ENCODE peak calls at places on chromosomes 16 and 17, in seven cellular contexts. K is adrenal gland, Q is heart left ventricle, B is endothelial cell of umbilical vein, R is breast epithelium, N is body of pancreas, E is NB4. X is an unnamed sample.

GRCh38 chr17:77254961-77255741 is 114.4 kb downstream of the SEC14L1 start:
- DNase-seq in K (no peak), Q (no peak), B (peak), R (peak), N (no peak), E (peak), X (no peak)

GRCh38 chr17:78715876-78716275 is 66.2 kb downstream of the CYTH1 start:
- DNase-seq in K (no peak), Q (no peak), B (no peak), R (no peak), N (no peak), E (no peak), X (no peak)

GRCh38 chr17:8918811-8919210 is 46.7 kb downstream of the PIK3R5 start:
- DNase-seq in K (no peak), Q (no peak), B (no peak), R (no peak), N (no peak), E (no peak), X (no peak)

GRCh38 chr17:6608321-6608720 is 32.2 kb downstream of the KIAA0753 start:
- DNase-seq in K (no peak), Q (no peak), B (no peak), R (no peak), N (no peak), E (no peak), X (no peak)

GRCh38 chr17:27906623-27907022 is 13.5 kb upstream of the LYRM9 start:
- DNase-seq in K (peak), Q (no peak), B (no peak), R (no peak), N (no peak), E (no peak), X (no peak)

GRCh38 chr17:1883536-1883935 is 53.7 kb downstream of the RPA1 start:
- DNase-seq in K (no peak), Q (no peak), B (no peak), R (no peak), N (no peak), E (no peak), X (no peak)

GRCh38 chr16:75053791-75054555 is 55.1 kb downstream of the ZNRF1 start:
- DNase-seq in K (peak), Q (peak), B (peak), R (peak), N (peak), E (peak), X (peak)

GRCh38 chr17:36722121-36722902 is 120.9 kb downstream of the MRM1 start:
- DNase-seq in K (peak), Q (peak), B (peak), R (no peak), N (peak), E (peak), X (peak)

GRCh38 chr16:72961863-72962262 is 86.1 kb downstream of the ZFHX3 start:
- DNase-seq in K (no peak), Q (no peak), B (no peak), R (no peak), N (no peak), E (no peak), X (no peak)

GRCh38 chr17:69874220-69874670 is 200.8 kb upstream of the KCNJ16 start:
- DNase-seq in K (no peak), Q (no peak), B (peak), R (no peak), N (no peak), E (no peak), X (no peak)

GRCh38 chr17:28468781-28469180 is 4.7 kb upstream of the SLC13A2 start:
- DNase-seq in K (no peak), Q (no peak), B (no peak), R (no peak), N (no peak), E (no peak), X (no peak)

GRCh38 chr17:73250851-73251640 is 10.6 kb downstream of the CPSF4L start:
- DNase-seq in K (no peak), Q (no peak), B (no peak), R (no peak), N (no peak), E (no peak), X (no peak)

GRCh38 chr16:21584817-21585216 is 14.6 kb upstream of the METTL9 start:
- DNase-seq in K (no peak), Q (no peak), B (no peak), R (no peak), N (no peak), E (no peak), X (no peak)

GRCh38 chr17:58527306-58527705 is 12.9 kb upstream of the MTMR4 start:
- DNase-seq in K (no peak), Q (no peak), B (no peak), R (no peak), N (no peak), E (peak), X (no peak)

GRCh38 chr17:77326636-77327035 is 185.9 kb downstream of the SEC14L1 start:
- DNase-seq in K (peak), Q (peak), B (no peak), R (peak), N (peak), E (no peak), X (no peak)

GRCh38 chr17:29193146-29193545 is 12.9 kb upstream of the MYO18A start:
- DNase-seq in K (peak), Q (no peak), B (no peak), R (no peak), N (peak), E (no peak), X (no peak)

GRCh38 chr17:76529643-76530488 is 7.6 kb downstream of the CYGB start:
- DNase-seq in K (peak), Q (peak), B (peak), R (peak), N (peak), E (peak), X (peak)

GRCh38 chr16:80586476-80586875 is 45.7 kb downstream of the DYNLRB2 start:
- DNase-seq in K (no peak), Q (no peak), B (no peak), R (no peak), N (no peak), E (no peak), X (no peak)

GRCh38 chr17:50015146-50015545 is 20.1 kb upstream of the DLX3 start:
- DNase-seq in K (no peak), Q (no peak), B (no peak), R (no peak), N (no peak), E (no peak), X (no peak)

GRCh38 chr16:58421529-58421928 is 29.3 kb downstream of the GINS3 start:
- DNase-seq in K (peak), Q (peak), B (no peak), R (peak), N (no peak), E (no peak), X (peak)

GRCh38 chr17:1865252-1866037 is 35.6 kb downstream of the RPA1 start:
- DNase-seq in K (peak), Q (no peak), B (peak), R (no peak), N (peak), E (peak), X (no peak)

GRCh38 chr17:2251098-2251497 is 52.5 kb downstream of the SMG6 start:
- DNase-seq in K (no peak), Q (no peak), B (no peak), R (no peak), N (no peak), E (no peak), X (no peak)

GRCh38 chr16:66364117-66364958 is 2.2 kb upstream of the CDH5 start:
- DNase-seq in K (peak), Q (peak), B (peak), R (peak), N (no peak), E (no peak), X (no peak)

GRCh38 chr17:78304549-78305037 is 55.3 kb downstream of the SOCS3 start:
- DNase-seq in K (no peak), Q (peak), B (peak), R (no peak), N (no peak), E (no peak), X (no peak)

GRCh38 chr16:57609541-57610401 is 18.7 kb upstream of the ADGRG1 start:
- DNase-seq in K (peak), Q (peak), B (peak), R (peak), N (peak), E (no peak), X (no peak)

DNA sequence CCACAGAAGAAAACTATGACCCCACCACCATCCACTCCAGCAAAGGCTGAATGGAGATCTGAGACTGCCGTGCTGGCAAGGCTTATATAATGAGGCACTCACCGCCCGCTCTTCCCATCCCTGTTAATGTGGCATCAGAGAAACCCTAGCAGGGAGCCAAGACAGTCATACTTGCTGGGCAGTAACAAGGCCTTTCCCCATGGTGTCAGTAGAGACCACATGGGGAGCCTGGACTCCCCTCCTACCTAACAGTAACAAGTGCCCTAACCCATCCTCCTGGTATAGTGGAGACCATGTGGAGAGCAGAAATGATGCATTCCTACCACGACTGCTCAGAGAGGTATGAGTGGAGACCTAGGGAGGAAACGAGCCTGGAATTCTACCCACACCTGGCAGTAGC is 235.2 kb downstream of the C16orf78 start:
- DNase-seq in K (peak), Q (no peak), B (peak), R (no peak), N (no peak), E (peak), X (peak)
- TF ChIP-seq CTCF in K (no peak), Q (peak), B (peak), R (no peak), N (no peak), E (peak), X (peak)

DNA sequence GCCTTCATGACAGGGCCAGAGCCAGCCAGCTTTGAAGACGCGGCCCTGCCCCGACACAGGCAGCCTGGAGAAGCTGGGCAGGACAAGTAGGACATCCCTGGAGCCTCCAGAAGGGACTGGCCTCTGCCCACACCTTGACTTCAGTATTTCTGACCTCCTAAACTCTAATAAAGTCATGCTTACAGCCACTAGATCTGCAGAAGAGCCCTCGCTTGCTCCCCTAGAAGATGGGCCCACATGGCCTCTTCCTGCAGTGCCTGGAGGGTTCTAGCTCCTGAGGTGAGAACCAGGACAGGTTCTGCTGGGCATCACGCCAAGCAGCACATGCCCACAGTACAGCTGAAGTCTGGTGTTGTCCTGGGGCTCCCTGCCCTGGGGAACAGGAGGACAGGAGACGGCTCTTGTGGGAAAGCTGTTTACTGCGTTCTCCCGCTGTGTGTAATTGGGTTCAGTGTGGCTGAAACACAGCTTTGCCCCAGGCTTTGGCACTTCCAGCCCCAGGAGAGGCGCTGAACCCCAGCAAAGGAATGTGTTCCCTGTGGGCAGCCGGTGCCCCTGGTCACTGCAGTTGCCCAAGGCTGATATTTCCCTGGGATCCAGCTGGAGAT is 2.6 kb downstream of the APRT start:
- DNase-seq in K (no peak), Q (no peak), B (no peak), R (no peak), N (no peak), E (peak), X (no peak)
- TF ChIP-seq POLR2A in K (no peak), Q (no peak), B (no peak), R (no peak), N (no peak), E (peak), X (no peak)

GRCh38 chr16:68382296-68382718 is 66.0 kb downstream of the SMPD3 start:
- DNase-seq in K (no peak), Q (no peak), B (no peak), R (no peak), N (no peak), E (peak), X (no peak)
- TF ChIP-seq CTCF in K (no peak), Q (no peak), B (peak), R (no peak), N (peak), E (peak), X (no peak)

DNA sequence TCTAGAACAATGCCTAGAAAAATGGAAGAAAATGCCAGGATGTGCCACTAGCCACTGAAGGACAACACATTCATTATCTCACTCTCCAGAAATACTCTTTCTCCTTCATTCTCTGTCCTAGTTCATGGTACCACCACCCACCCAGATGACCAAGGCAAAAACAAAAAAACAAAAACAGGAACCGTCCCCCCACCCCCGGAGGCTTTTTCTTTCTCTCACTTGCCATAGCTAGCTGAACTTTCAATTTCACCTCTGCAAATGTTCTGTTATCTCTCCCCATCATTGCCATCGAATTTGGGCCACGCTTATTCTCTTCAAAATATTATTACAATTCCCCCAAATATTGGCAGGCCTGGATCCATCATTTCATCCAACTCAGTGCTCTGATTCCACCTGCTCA is 49.0 kb downstream of the SOX9 start:
- DNase-seq in K (no peak), Q (no peak), B (no peak), R (no peak), N (no peak), E (no peak), X (no peak)
- TF ChIP-seq POLR2A in K (no peak), Q (no peak), B (no peak), R (no peak), N (no peak), E (no peak), X (no peak)

DNA sequence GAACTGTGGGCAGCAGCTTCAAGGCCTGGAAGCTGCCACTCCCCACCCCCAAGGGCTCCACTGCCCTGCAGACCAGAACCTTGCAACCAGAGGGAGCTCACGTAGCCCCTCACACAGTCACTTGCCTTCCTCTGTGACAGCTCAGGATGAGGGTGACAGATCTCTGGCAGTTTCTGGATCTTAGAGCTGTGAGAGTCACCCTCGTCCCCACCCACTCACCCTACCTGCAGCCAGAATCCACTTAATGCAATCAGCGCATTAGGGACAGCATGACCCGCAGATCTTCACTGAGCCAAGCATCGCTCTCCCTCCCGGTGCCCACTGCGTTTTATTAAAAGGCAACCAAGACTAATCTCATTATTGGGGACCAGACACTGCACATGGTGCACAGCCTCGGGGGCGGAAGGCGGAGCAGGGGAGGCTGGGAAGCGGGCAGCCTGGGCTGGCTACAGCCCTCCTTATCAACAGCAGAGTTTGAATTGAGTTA is 3.5 kb downstream of the CYB561 start:
- DNase-seq in K (peak), Q (no peak), B (no peak), R (no peak), N (no peak), E (peak), X (no peak)
- TF ChIP-seq CTCF in K (no peak), Q (peak), B (no peak), R (no peak), N (peak), E (no peak), X (no peak)

GRCh38 chr17:42387663-42388380 is 420 bp downstream of the STAT3 start:
- DNase-seq in K (no peak), Q (no peak), B (peak), R (peak), N (peak), E (peak), X (peak)
- TF ChIP-seq POLR2A in K (no peak), Q (no peak), B (no peak), R (no peak), N (peak), E (no peak), X (no peak)

DNA sequence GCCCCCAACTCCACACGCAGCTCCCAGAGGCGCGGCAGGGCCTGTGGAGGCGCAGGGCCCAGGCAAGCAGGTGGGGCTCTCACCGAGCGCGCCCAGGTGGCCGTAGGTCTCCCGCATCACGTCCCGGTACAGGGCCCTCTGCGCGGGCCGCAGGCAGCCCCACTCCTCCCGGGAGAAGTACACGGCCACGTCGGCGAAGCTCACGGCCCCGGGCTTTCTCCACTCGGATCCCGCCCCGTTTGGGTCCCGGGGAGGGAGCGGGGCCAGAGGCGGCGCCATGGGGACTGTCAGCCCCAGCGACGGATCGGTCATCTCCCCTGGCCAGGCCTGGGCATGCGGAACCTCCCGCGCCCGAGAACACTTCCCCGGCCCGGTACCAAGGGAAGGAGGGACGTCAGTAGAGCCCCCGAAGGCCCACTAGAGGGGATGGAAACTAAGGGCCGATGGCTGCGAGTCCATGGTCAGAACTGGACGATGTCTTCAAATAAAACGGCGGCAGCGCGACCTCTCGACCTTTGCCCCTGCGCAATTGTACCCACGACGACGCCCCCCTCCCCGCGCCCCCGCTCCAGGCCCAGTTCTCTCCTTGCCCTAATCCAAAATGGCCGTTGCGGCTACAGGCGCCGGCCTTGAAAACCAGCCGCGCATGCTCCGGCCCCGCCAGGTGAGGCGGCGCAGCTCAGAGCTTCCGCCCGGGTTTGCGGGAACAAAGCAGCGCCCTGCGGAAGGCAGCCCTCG is at the start of gene ZNF747:
- DNase-seq in K (peak), Q (peak), B (peak), R (peak), N (peak), E (peak), X (peak)
- TF ChIP-seq CTCF in K (no peak), Q (peak), B (no peak), R (no peak), N (peak), E (no peak), X (no peak)

GRCh38 chr16:78098544-78099371 is 696 bp upstream of the WWOX start:
- DNase-seq in K (no peak), Q (no peak), B (no peak), R (no peak), N (peak), E (peak), X (no peak)

GRCh38 chr16:78097522-78097921 is 1.9 kb upstream of the WWOX start:
- DNase-seq in K (no peak), Q (no peak), B (no peak), R (no peak), N (no peak), E (no peak), X (no peak)

GRCh38 chr16:78099372-78100161 is at the start of gene WWOX:
- DNase-seq in K (peak), Q (peak), B (peak), R (peak), N (peak), E (peak), X (peak)

GRCh38 chr16:78096386-78096785 is 3.1 kb upstream of the WWOX start:
- DNase-seq in K (no peak), Q (no peak), B (no peak), R (no peak), N (no peak), E (no peak), X (no peak)

DNA sequence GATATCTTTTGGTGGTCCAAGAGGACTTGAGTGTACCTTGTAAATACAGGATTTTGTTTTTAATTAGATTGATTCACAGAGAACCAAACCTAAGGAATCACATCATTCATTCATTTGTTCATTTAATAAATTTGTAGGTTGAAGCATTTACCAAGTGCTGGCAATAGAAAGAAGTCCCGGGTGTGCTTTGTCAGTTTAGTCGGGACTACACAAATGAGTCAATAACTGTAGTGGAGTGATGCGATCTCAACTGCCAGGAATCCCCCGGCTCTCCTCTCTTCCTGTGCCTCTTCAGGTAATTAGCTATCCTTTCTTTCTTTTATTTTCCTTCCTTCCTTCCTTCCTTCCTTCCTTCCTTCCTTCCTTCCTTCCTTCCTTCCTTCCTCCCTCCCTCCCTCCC is 1.4 kb upstream of the WWOX start:
- DNase-seq in K (no peak), Q (no peak), B (no peak), R (no peak), N (no peak), E (no peak), X (no peak)
- TF ChIP-seq POLR2A in K (no peak), Q (no peak), B (no peak), R (no peak), N (no peak), E (no peak), X (no peak)

X was measured in right lobe of liver.